ENCODE peak calls at places on chromosomes 5 and 9, in five cellular contexts. F, D, R, E and S are unnamed samples.
A peak's percentile ranks its signal among the peaks of the same experiment; 100 is the strongest.

GRCh38 chr9:23587433-23587832 is 238.6 kb downstream of the ELAVL2 start:
- DNase-seq in F (peak; percentile 64), R (no peak), D (peak; percentile 74), E (no peak), S (no peak)

GRCh38 chr9:97502222-97502983 is 937 bp downstream of the TMOD1 start:
- DNase-seq in F (no peak), D (peak; percentile 39), E (no peak), R (no peak), S (no peak)

GRCh38 chr5:142545653-142546322 is 140.1 kb downstream of the FGF1 start:
- DNase-seq in F (no peak), D (no peak), R (no peak), E (no peak), S (no peak)

GRCh38 chr5:174446446-174446845 is 277.9 kb upstream of the MSX2 start:
- DNase-seq in D (no peak), E (no peak), R (no peak), F (no peak), S (peak; percentile 18)

GRCh38 chr5:179314606-179315355 is 30.5 kb downstream of the ADAMTS2 start:
- DNase-seq in E (no peak), R (no peak), D (no peak), F (peak; percentile 67), S (no peak)

GRCh38 chr9:85543196-85543595 is 198.6 kb downstream of the AGTPBP1 start:
- DNase-seq in E (no peak), F (no peak), R (no peak), D (no peak), S (no peak)

GRCh38 chr5:95486185-95486584 is 68.6 kb downstream of the SKIC3 start:
- DNase-seq in R (no peak), D (no peak), E (no peak), F (no peak), S (no peak)

GRCh38 chr9:81083062-81083461 is 606.3 kb downstream of the TLE1 start:
- DNase-seq in F (peak; percentile 63), R (no peak), D (no peak), E (no peak), S (no peak)

GRCh38 chr5:125412561-125413535 is 666.4 kb upstream of the ZNF608 start:
- DNase-seq in F (peak; percentile 82), R (peak; percentile 4), E (peak; percentile 10), D (peak; percentile 87), S (no peak)

GRCh38 chr5:171093598-171093997 is 215.4 kb upstream of the TLX3 start:
- DNase-seq in F (no peak), R (no peak), D (no peak), E (no peak), S (no peak)

GRCh38 chr5:143135832-143136551 is 267.5 kb downstream of the NR3C1 start:
- DNase-seq in E (no peak), F (no peak), R (peak; percentile 59), D (peak; percentile 56), S (no peak)

GRCh38 chr5:33855396-33855795 is 36.4 kb downstream of the ADAMTS12 start:
- DNase-seq in E (no peak), R (no peak), F (no peak), D (no peak), S (no peak)

GRCh38 chr9:121059998-121060636 is 10.0 kb upstream of the C5 start:
- DNase-seq in R (peak; percentile 56), D (peak; percentile 45), F (no peak), E (peak; percentile 66), S (no peak)

GRCh38 chr5:58460727-58461286 is 921 bp upstream of the PLK2 start:
- DNase-seq in D (peak; percentile 95), E (peak; percentile 98), F (peak; percentile 94), R (peak; percentile 64), S (no peak)

GRCh38 chr5:60163762-60164161 is 270.2 kb upstream of the PDE4D start:
- DNase-seq in F (no peak), D (no peak), R (no peak), E (no peak), S (no peak)

GRCh38 chr5:92956886-92957285 is 624.1 kb downstream of the NR2F1-AS1 start:
- DNase-seq in F (no peak), R (no peak), D (no peak), E (no peak), S (no peak)

GRCh38 chr9:19643875-19644274 is 145.0 kb downstream of the SLC24A2 start:
- DNase-seq in D (no peak), F (no peak), R (no peak), E (no peak), S (no peak)

GRCh38 chr9:38022995-38023394 is 46.0 kb downstream of the SHB start:
- DNase-seq in R (no peak), F (no peak), E (no peak), D (peak; percentile 91), S (no peak)

GRCh38 chr5:58406394-58406793 is 53.5 kb downstream of the PLK2 start:
- DNase-seq in E (no peak), F (no peak), R (no peak), D (no peak), S (no peak)

GRCh38 chr9:87497604-87498045 is at the start of gene DAPK1:
- DNase-seq in E (peak; percentile 40), D (peak; percentile 85), R (peak; percentile 55), F (peak; percentile 83), S (no peak)

GRCh38 chr5:140977003-140977402 is 10.7 kb downstream of the PCDHAC2 start:
- DNase-seq in E (peak; percentile 33), D (no peak), R (no peak), F (no peak), S (no peak)

GRCh38 chr9:126080641-126081040 is 246.0 kb upstream of the MVB12B start:
- DNase-seq in D (no peak), E (no peak), F (no peak), R (no peak), S (no peak)

GRCh38 chr5:171592076-171592475 is 172.6 kb downstream of the FGF18 start:
- DNase-seq in D (no peak), F (no peak), R (no peak), E (no peak), S (peak; percentile 62)

GRCh38 chr9:134371731-134372130 is 45.5 kb downstream of the RXRA start:
- DNase-seq in D (peak; percentile 38), R (no peak), E (peak; percentile 72), F (peak; percentile 84), S (no peak)
- TF ChIP-seq POLR2A in D (no peak), R (no peak), E (peak; percentile 30), F (no peak), S (no peak)

DNA sequence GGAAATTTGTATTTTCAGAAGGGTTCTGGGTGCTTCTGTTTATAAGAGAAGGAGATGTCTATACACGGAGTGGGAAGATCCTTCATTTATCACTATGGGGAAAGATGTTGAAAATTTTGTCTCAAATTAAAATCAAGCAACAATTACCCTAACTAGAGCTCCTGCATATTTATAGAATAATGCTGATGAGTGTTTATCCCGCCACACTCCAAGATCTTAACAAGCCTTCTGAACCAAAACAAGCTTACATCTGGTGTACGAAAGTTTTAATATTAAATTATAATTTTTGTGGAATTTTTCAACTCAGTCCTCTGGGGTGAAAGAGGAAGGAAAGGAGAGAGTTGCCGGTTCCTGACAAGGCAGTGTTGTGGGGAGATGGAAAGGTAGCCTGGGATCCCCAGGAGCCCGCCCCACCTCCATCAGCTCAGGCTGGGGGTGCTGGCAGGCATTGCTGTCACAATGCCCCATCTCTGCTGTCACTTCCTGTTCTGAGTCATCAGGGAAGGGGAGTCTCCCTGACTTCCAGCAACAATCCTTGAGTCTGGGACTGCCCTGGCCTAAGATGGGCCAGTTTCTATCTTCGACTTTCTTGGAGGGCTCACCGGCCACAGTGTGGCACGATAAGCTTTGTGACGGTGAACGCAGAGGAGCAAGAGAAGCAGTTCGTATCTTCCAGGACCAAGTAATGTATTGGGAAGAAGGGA is 64.5 kb downstream of the ERAP1 start:
- DNase-seq in D (no peak), F (peak; percentile 58), R (no peak), E (no peak), S (no peak)
- TF ChIP-seq POLR2A in D (no peak), F (no peak), R (no peak), E (no peak), S (no peak)

GRCh38 chr9:114385412-114386181 is 2.2 kb downstream of the AKNA start:
- DNase-seq in F (peak; percentile 89), E (peak; percentile 70), D (peak; percentile 48), R (peak; percentile 54), S (no peak)

GRCh38 chr9:114387678-114388431 is at the start of gene AKNA:
- DNase-seq in E (peak; percentile 68), D (peak; percentile 45), R (no peak), F (peak; percentile 92), S (no peak)

GRCh38 chr9:114388764-114389375 is 1.1 kb upstream of the AKNA start:
- DNase-seq in E (no peak), R (no peak), F (no peak), D (no peak), S (no peak)

GRCh38 chr9:114386361-114386885 is 1.4 kb downstream of the AKNA start:
- DNase-seq in D (no peak), E (no peak), F (no peak), R (no peak), S (no peak)

DNA sequence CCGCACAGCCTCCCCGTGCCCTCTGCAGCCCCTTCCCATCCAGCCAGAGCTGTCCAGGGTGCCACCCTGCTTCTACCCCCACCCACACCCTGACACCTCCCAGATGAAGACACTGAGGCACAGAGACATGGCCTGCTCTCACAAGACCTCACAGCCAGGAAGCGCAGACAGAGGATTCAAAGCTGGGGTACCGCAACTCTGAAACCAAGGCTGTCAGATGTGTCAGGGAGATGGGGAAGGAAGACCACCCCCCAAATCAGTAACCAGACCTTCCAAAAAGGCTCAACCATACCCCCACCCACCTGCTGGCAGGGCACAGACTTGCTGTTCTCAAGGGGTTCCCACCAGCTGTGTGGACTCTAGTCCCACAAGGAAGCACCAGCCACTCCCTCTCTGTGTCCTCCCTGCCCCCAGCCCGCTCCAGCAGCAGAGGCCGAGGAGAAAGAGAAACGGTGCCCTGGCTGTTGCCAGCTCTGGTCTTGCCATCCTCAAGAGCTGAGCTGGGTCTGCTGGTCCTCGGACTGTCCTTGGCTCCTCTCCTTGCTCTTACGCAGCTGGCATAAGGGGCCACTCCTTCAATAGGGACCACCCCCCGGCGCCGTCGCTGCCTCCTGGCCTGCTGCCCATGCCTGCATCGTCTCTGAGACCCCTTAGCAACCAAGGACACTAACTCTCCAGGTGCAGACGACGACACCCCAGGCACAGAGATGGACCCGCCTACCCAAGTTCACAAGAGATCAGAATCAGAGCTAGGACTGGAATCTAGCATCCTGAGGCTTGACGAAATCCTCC is 700 bp downstream of the AKNA start:
- DNase-seq in F (peak; percentile 81), E (no peak), D (no peak), R (no peak), S (no peak)
- TF ChIP-seq POLR2A in F (no peak), E (no peak), D (no peak), R (no peak), S (no peak)

GRCh38 chr5:15333091-15333490 is 166.9 kb upstream of the FBXL7 start:
- DNase-seq in F (no peak), D (no peak), E (no peak), R (no peak), S (no peak)

DNA sequence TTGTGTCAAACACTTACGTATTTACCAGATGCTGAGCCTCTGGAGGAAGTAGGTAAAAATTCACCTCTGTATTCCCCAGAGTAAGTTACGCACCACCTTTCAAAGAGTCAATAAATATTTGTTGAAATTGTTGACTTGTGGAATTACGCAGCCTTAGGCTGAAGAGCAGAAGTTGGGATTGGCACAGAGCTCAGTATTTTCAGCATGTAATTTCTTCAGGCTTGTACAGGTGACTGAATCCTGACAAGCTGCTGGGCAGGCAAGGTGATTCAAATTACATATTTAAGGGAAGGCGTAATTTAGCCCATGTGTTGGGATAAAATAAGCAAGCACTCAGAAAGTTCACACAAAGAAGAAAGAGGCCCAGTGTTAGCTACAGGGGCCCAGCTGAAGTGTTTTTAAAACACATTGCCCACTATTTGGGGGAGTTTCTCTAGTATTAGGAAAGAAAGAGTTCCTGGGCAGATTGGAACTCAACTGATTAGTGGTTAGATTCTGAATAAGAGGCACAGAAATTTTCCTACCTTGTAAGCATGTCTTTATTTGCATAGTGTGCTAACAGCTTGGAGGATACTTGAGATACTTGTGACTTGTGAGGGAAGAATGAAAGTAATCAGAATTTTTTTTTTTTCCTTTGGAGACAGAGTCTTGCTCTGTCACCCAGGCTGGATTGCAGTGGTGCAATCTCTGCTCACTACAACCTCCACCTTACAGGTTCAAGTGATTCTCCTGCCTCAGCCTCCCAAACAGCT is 165.3 kb upstream of the FBXL7 start:
- DNase-seq in D (no peak), E (no peak), F (no peak), R (no peak), S (no peak)
- TF ChIP-seq POLR2A in D (no peak), E (no peak), F (no peak), R (no peak), S (no peak)